ENCODE peak calls at places on chromosomes 1 and 21, in five cellular contexts. One of them, this sample, is unnamed.
A peak's percentile ranks its signal among the peaks of the same experiment; 100 is the strongest.

GRCh38 chr1:32801096-32801713 is 16.0 kb downstream of the YARS1 start:
- DNase-seq in CD4-positive, alpha-beta memory T cell: peak; percentile 78
- DNase-seq in PC-3: peak; percentile 95
- DNase-seq in thyroid gland: no peak
- DNase-seq in transverse colon: no peak
- DNase-seq in this sample: no peak

GRCh38 chr1:94772230-94772641 is 47.9 kb upstream of the SLC44A3 start:
- DNase-seq in CD4-positive, alpha-beta memory T cell: no peak
- DNase-seq in PC-3: peak; percentile 43
- DNase-seq in thyroid gland: peak; percentile 76
- DNase-seq in transverse colon: no peak
- DNase-seq in this sample: no peak

GRCh38 chr1:160064164-160064563 is 5.8 kb downstream of the KCNJ10 start:
- DNase-seq in CD4-positive, alpha-beta memory T cell: no peak
- DNase-seq in PC-3: no peak
- DNase-seq in thyroid gland: no peak
- DNase-seq in transverse colon: no peak
- DNase-seq in this sample: no peak

GRCh38 chr1:205285391-205286101 is 36.0 kb downstream of the NUAK2 start:
- DNase-seq in CD4-positive, alpha-beta memory T cell: peak; percentile 71
- DNase-seq in PC-3: no peak
- DNase-seq in thyroid gland: peak; percentile 75
- DNase-seq in transverse colon: peak; percentile 54
- DNase-seq in this sample: peak; percentile 44

GRCh38 chr1:205577874-205578658 is 53.7 kb downstream of the ELK4 start:
- DNase-seq in CD4-positive, alpha-beta memory T cell: no peak
- DNase-seq in PC-3: no peak
- DNase-seq in thyroid gland: no peak
- DNase-seq in transverse colon: peak; percentile 5
- DNase-seq in this sample: no peak

GRCh38 chr1:228515200-228515834 is 28.1 kb downstream of the RNF187 start:
- DNase-seq in CD4-positive, alpha-beta memory T cell: no peak
- DNase-seq in PC-3: peak; percentile 68
- DNase-seq in thyroid gland: no peak
- DNase-seq in transverse colon: no peak
- DNase-seq in this sample: no peak

GRCh38 chr21:36627242-36627641 is 71.7 kb upstream of the SIM2 start:
- DNase-seq in CD4-positive, alpha-beta memory T cell: no peak
- DNase-seq in PC-3: peak; percentile 96
- DNase-seq in thyroid gland: no peak
- DNase-seq in transverse colon: no peak
- DNase-seq in this sample: no peak

GRCh38 chr1:83998599-83999315 is at the start of gene TTLL7:
- DNase-seq in CD4-positive, alpha-beta memory T cell: peak; percentile 44
- DNase-seq in PC-3: peak; percentile 65
- DNase-seq in thyroid gland: peak; percentile 68
- DNase-seq in transverse colon: peak; percentile 80
- DNase-seq in this sample: peak; percentile 56

GRCh38 chr1:80896957-80897356 is 903.8 kb upstream of the ADGRL2 start:
- DNase-seq in CD4-positive, alpha-beta memory T cell: no peak
- DNase-seq in PC-3: no peak
- DNase-seq in thyroid gland: no peak
- DNase-seq in transverse colon: no peak
- DNase-seq in this sample: no peak

GRCh38 chr1:222464841-222465210 is 83.1 kb downstream of the HHIPL2 start:
- DNase-seq in CD4-positive, alpha-beta memory T cell: peak; percentile 78
- DNase-seq in PC-3: peak; percentile 97
- DNase-seq in thyroid gland: peak; percentile 53
- DNase-seq in transverse colon: peak; percentile 44
- DNase-seq in this sample: peak; percentile 20

DNA sequence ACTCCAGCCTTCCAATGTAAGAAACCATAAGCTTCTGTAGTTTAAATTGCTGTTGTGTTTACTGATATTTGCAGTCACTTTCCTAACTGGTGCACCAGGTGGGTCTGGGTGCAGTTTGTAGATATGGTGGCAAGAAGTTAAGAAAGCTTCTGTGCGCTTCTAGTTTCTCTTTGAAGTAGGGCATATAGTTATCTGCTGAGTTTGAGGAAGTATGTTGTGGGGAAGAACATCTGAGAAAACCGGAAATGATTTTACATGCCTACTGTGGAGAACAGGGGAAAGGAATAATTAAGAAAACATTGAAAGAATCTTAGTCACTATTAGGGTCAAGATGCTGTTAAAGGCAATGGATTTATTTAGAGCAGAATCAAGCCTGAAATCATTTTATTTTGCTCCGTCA is 14.9 kb upstream of the SLC44A5 start:
- DNase-seq in CD4-positive, alpha-beta memory T cell: no peak
- DNase-seq in PC-3: no peak
- DNase-seq in thyroid gland: no peak
- DNase-seq in transverse colon: no peak
- DNase-seq in this sample: no peak
- H3K27ac ChIP-seq in CD4-positive, alpha-beta memory T cell: no peak overlapping the region
- H3K27ac ChIP-seq in PC-3: no peak overlapping the region
- H3K27ac ChIP-seq in thyroid gland: no peak overlapping the region
- H3K27ac ChIP-seq in transverse colon: no peak overlapping the region
- H3K27ac ChIP-seq in this sample: no peak overlapping the region

GRCh38 chr1:76870037-76870436 is 2.8 kb downstream of the ST6GALNAC5 start:
- DNase-seq in CD4-positive, alpha-beta memory T cell: no peak
- DNase-seq in PC-3: no peak
- DNase-seq in thyroid gland: no peak
- DNase-seq in transverse colon: no peak
- DNase-seq in this sample: no peak
- H3K4me3 ChIP-seq in CD4-positive, alpha-beta memory T cell: no peak overlapping the region
- H3K4me3 ChIP-seq in PC-3: no peak overlapping the region
- H3K4me3 ChIP-seq in thyroid gland: no peak overlapping the region
- H3K4me3 ChIP-seq in transverse colon: no peak overlapping the region
- H3K4me3 ChIP-seq in this sample: no peak overlapping the region

GRCh38 chr1:58816072-58816746 is 32.4 kb upstream of the JUN start:
- DNase-seq in CD4-positive, alpha-beta memory T cell: peak; percentile 85
- DNase-seq in PC-3: peak; percentile 89
- DNase-seq in thyroid gland: peak; percentile 92
- DNase-seq in transverse colon: peak; percentile 96
- DNase-seq in this sample: peak; percentile 92
- H3K4me1 ChIP-seq in CD4-positive, alpha-beta memory T cell: peaks cover 51% of the 10 kb centered on the region
- H3K4me1 ChIP-seq in PC-3: peaks cover 59% of the 10 kb centered on the region
- H3K4me1 ChIP-seq in thyroid gland: peaks cover 34% of the 10 kb centered on the region
- H3K4me1 ChIP-seq in transverse colon: peaks cover 5% of the 10 kb centered on the region
- H3K4me1 ChIP-seq in this sample: peaks cover 4% of the 10 kb centered on the region

DNA sequence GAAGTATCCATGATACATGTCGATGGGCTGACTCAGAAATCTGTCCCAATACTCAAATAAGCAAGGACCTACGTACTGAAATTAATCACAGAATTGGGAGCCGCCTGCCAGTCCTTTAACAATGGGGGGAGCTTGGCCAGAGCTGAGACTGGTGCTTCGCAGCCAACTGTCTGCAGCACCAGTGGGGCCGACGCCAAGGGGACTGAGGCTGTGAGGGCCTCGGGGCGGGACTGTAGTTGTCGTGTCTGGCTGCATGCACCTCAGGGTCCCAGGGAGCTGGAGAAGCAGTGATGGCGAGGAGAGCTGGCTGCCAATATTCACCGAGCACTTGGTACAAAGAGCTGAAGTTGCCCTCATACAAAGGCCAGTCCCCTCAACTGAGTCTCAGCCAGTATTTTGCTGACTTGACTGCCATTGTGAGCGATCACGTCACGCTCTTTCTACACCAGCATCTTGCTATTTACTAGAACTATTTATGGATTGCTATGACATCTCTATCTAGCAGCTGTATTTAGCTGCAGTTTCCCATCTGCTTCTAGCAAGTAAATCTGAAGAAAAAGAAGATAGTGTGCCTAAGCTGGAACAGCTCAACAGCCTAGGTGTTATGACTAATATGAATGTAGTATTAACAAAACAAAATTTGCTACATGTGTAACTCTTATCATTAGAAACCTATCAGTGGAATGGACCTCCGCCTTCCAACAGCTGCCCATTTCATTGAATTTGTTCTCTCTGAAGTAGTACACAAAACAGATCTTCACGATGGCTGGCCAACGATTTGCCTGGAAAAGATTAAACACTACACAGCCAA is 29.2 kb downstream of the EVI5 start:
- DNase-seq in CD4-positive, alpha-beta memory T cell: no peak
- DNase-seq in PC-3: no peak
- DNase-seq in thyroid gland: no peak
- DNase-seq in transverse colon: no peak
- DNase-seq in this sample: no peak
- H3K27ac ChIP-seq in CD4-positive, alpha-beta memory T cell: no peak overlapping the region
- H3K27ac ChIP-seq in PC-3: no peak overlapping the region
- H3K27ac ChIP-seq in thyroid gland: no peak overlapping the region
- H3K27ac ChIP-seq in transverse colon: peak overlapping the region; percentile 6
- H3K27ac ChIP-seq in this sample: no peak overlapping the region

DNA sequence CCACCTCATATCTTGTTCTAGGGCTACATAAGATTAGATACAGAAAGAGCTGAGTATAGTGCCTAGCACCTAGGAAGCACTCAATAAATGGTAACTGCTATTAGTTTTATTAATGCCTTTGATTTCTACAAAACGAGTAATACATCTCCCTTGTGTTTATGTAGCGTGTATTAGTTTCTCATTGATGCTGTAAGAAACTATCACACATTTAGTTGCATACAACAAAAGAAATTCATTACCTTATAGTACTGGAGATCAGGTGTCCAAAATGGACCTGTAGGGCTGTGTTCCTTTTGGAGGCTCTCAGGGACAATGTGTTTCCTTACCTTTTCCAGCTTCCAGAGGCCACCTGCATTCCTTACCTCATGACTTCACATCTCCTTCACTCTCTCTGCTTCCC is 961 bp upstream of the ERO1B start:
- DNase-seq in CD4-positive, alpha-beta memory T cell: no peak
- DNase-seq in PC-3: no peak
- DNase-seq in thyroid gland: no peak
- DNase-seq in transverse colon: no peak
- DNase-seq in this sample: no peak
- H3K4me3 ChIP-seq in CD4-positive, alpha-beta memory T cell: peak overlapping the region; percentile 84
- H3K4me3 ChIP-seq in PC-3: peak overlapping the region; percentile 84
- H3K4me3 ChIP-seq in thyroid gland: no peak overlapping the region
- H3K4me3 ChIP-seq in transverse colon: peak overlapping the region; percentile 70
- H3K4me3 ChIP-seq in this sample: no peak overlapping the region

GRCh38 chr1:64940026-64940425 is 26.3 kb downstream of the JAK1 start:
- DNase-seq in CD4-positive, alpha-beta memory T cell: no peak
- DNase-seq in PC-3: no peak
- DNase-seq in thyroid gland: no peak
- DNase-seq in transverse colon: no peak
- DNase-seq in this sample: no peak
- H3K4me1 ChIP-seq in CD4-positive, alpha-beta memory T cell: peaks cover 79% of the 10 kb centered on the region
- H3K4me1 ChIP-seq in PC-3: no peaks in the 10 kb centered on the region
- H3K4me1 ChIP-seq in thyroid gland: no peaks in the 10 kb centered on the region
- H3K4me1 ChIP-seq in transverse colon: peaks cover 4% of the 10 kb centered on the region
- H3K4me1 ChIP-seq in this sample: no peaks in the 10 kb centered on the region

This sample was measured in small intestine.